ENCODE peak calls at places on chromosomes 3 and 15, in six cellular contexts. One of them, this sample, is unnamed.

GRCh38 chr3:11434017-11434526 is 161.9 kb downstream of the ATG7 start:
- DNase-seq in H9: no peak
- DNase-seq in IMR-90: peak; percentile 73
- DNase-seq in neuronal stem cell: no peak
- DNase-seq in mesenchymal stem cell: peak; percentile 67
- DNase-seq in H1: no peak
- DNase-seq in this sample: no peak

GRCh38 chr3:114496021-114496434 is 202.2 kb downstream of the TIGIT start:
- DNase-seq in H9: no peak
- DNase-seq in IMR-90: peak; percentile 72
- DNase-seq in neuronal stem cell: no peak
- DNase-seq in mesenchymal stem cell: peak; percentile 76
- DNase-seq in H1: no peak
- DNase-seq in this sample: no peak

GRCh38 chr15:98599911-98600685 is 48.2 kb upstream of the IGF1R start:
- DNase-seq in H9: no peak
- DNase-seq in IMR-90: peak; percentile 71
- DNase-seq in neuronal stem cell: no peak
- DNase-seq in mesenchymal stem cell: peak; percentile 58
- DNase-seq in H1: peak; percentile 52
- DNase-seq in this sample: peak; percentile 47

GRCh38 chr3:186105543-186105942 is 3.3 kb downstream of the ETV5 start:
- DNase-seq in H9: no peak
- DNase-seq in IMR-90: no peak
- DNase-seq in neuronal stem cell: no peak
- DNase-seq in mesenchymal stem cell: no peak
- DNase-seq in H1: no peak
- DNase-seq in this sample: no peak

GRCh38 chr3:159082514-159082913 is 280.7 kb downstream of the MFSD1 start:
- DNase-seq in H9: no peak
- DNase-seq in IMR-90: peak; percentile 2
- DNase-seq in neuronal stem cell: no peak
- DNase-seq in mesenchymal stem cell: peak; percentile 87
- DNase-seq in H1: no peak
- DNase-seq in this sample: no peak

GRCh38 chr3:188491276-188491687 is 337.3 kb downstream of the LPP start:
- DNase-seq in H9: no peak
- DNase-seq in IMR-90: peak; percentile 61
- DNase-seq in neuronal stem cell: no peak
- DNase-seq in mesenchymal stem cell: peak; percentile 81
- DNase-seq in H1: no peak
- DNase-seq in this sample: no peak

GRCh38 chr15:77418341-77419049 is 1.4 kb downstream of the PEAK1 start:
- DNase-seq in H9: no peak
- DNase-seq in IMR-90: peak; percentile 49
- DNase-seq in neuronal stem cell: no peak
- DNase-seq in mesenchymal stem cell: peak; percentile 48
- DNase-seq in H1: no peak
- DNase-seq in this sample: no peak

GRCh38 chr3:54691230-54691900 is 236.5 kb downstream of the LRTM1 start:
- DNase-seq in H9: no peak
- DNase-seq in IMR-90: peak; percentile 49
- DNase-seq in neuronal stem cell: no peak
- DNase-seq in mesenchymal stem cell: peak; percentile 75
- DNase-seq in H1: no peak
- DNase-seq in this sample: no peak

GRCh38 chr3:131386429-131386926 is 4.9 kb downstream of the NUDT16 start:
- DNase-seq in H9: no peak
- DNase-seq in IMR-90: no peak
- DNase-seq in neuronal stem cell: no peak
- DNase-seq in mesenchymal stem cell: peak; percentile 42
- DNase-seq in H1: no peak
- DNase-seq in this sample: peak; percentile 25

GRCh38 chr3:161252143-161252542 is 31.0 kb downstream of the NMD3 start:
- DNase-seq in H9: no peak
- DNase-seq in IMR-90: no peak
- DNase-seq in neuronal stem cell: no peak
- DNase-seq in mesenchymal stem cell: no peak
- DNase-seq in H1: no peak
- DNase-seq in this sample: no peak

GRCh38 chr3:87270908-87271727 is 5.3 kb downstream of the POU1F1 start:
- DNase-seq in H9: no peak
- DNase-seq in IMR-90: no peak
- DNase-seq in neuronal stem cell: no peak
- DNase-seq in mesenchymal stem cell: no peak
- DNase-seq in H1: no peak
- DNase-seq in this sample: no peak

GRCh38 chr15:69000091-69000490 is 14.4 kb upstream of the NOX5 start:
- DNase-seq in H9: no peak
- DNase-seq in IMR-90: no peak
- DNase-seq in neuronal stem cell: no peak
- DNase-seq in mesenchymal stem cell: no peak
- DNase-seq in H1: no peak
- DNase-seq in this sample: no peak

GRCh38 chr15:65400760-65401606 is 21.8 kb downstream of the IGDCC4 start:
- DNase-seq in H9: peak; percentile 94
- DNase-seq in IMR-90: peak; percentile 72
- DNase-seq in neuronal stem cell: peak; percentile 85
- DNase-seq in mesenchymal stem cell: peak; percentile 83
- DNase-seq in H1: peak; percentile 94
- DNase-seq in this sample: peak; percentile 96

GRCh38 chr3:171950373-171950772 is 89.0 kb upstream of the FNDC3B start:
- DNase-seq in H9: no peak
- DNase-seq in IMR-90: peak; percentile 56
- DNase-seq in neuronal stem cell: no peak
- DNase-seq in mesenchymal stem cell: peak; percentile 59
- DNase-seq in H1: no peak
- DNase-seq in this sample: peak; percentile 89

GRCh38 chr3:171951597-171951996 is 87.8 kb upstream of the FNDC3B start:
- DNase-seq in H9: no peak
- DNase-seq in IMR-90: no peak
- DNase-seq in neuronal stem cell: no peak
- DNase-seq in mesenchymal stem cell: no peak
- DNase-seq in H1: no peak
- DNase-seq in this sample: no peak

GRCh38 chr3:171953300-171954022 is 85.9 kb upstream of the FNDC3B start:
- DNase-seq in H9: no peak
- DNase-seq in IMR-90: no peak
- DNase-seq in neuronal stem cell: no peak
- DNase-seq in mesenchymal stem cell: peak; percentile 44
- DNase-seq in H1: no peak
- DNase-seq in this sample: no peak

GRCh38 chr3:171948674-171949073 is 90.7 kb upstream of the FNDC3B start:
- DNase-seq in H9: no peak
- DNase-seq in IMR-90: no peak
- DNase-seq in neuronal stem cell: no peak
- DNase-seq in mesenchymal stem cell: no peak
- DNase-seq in H1: no peak
- DNase-seq in this sample: no peak

GRCh38 chr3:171949559-171949958 is 89.8 kb upstream of the FNDC3B start:
- DNase-seq in H9: no peak
- DNase-seq in IMR-90: no peak
- DNase-seq in neuronal stem cell: no peak
- DNase-seq in mesenchymal stem cell: no peak
- DNase-seq in H1: no peak
- DNase-seq in this sample: no peak
- H2BK15ac ChIP-seq in H9: no peak overlapping the region
- H2BK15ac ChIP-seq in IMR-90: no peak overlapping the region
- H2BK15ac ChIP-seq in neuronal stem cell: no peak overlapping the region
- H2BK15ac ChIP-seq in mesenchymal stem cell: no peak overlapping the region
- H2BK15ac ChIP-seq in H1: no peak overlapping the region
- H2BK15ac ChIP-seq in this sample: no peak overlapping the region

DNA sequence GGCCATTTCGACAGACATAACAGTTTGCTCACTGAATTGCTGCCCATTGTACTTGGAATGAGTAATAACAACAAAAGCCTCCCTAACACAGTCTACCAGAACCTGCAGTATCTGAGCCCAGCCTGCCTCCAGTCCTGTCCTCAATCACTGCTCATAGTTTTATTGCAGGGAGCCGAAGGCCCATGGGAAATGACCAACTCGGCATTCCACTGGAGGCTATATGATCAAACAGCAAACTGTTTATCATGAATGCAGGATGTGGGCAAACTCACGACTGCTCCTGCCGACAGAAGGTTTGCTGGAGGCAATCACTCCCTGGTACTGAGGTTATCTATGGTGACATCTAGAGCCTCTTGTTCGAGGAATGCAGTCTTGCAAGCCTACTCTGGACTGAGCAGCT is 46.3 kb downstream of the LSM3 start:
- DNase-seq in H9: no peak
- DNase-seq in IMR-90: peak; percentile 51
- DNase-seq in neuronal stem cell: no peak
- DNase-seq in mesenchymal stem cell: peak; percentile 77
- DNase-seq in H1: no peak
- DNase-seq in this sample: peak; percentile 59
- H3K4ac ChIP-seq in H9: no peak overlapping the region
- H3K4ac ChIP-seq in IMR-90: peak overlapping the region; percentile 94
- H3K4ac ChIP-seq in neuronal stem cell: no peak overlapping the region
- H3K4ac ChIP-seq in mesenchymal stem cell: peak overlapping the region; percentile 75
- H3K4ac ChIP-seq in H1: no peak overlapping the region
- H3K4ac ChIP-seq in this sample: no peak overlapping the region

DNA sequence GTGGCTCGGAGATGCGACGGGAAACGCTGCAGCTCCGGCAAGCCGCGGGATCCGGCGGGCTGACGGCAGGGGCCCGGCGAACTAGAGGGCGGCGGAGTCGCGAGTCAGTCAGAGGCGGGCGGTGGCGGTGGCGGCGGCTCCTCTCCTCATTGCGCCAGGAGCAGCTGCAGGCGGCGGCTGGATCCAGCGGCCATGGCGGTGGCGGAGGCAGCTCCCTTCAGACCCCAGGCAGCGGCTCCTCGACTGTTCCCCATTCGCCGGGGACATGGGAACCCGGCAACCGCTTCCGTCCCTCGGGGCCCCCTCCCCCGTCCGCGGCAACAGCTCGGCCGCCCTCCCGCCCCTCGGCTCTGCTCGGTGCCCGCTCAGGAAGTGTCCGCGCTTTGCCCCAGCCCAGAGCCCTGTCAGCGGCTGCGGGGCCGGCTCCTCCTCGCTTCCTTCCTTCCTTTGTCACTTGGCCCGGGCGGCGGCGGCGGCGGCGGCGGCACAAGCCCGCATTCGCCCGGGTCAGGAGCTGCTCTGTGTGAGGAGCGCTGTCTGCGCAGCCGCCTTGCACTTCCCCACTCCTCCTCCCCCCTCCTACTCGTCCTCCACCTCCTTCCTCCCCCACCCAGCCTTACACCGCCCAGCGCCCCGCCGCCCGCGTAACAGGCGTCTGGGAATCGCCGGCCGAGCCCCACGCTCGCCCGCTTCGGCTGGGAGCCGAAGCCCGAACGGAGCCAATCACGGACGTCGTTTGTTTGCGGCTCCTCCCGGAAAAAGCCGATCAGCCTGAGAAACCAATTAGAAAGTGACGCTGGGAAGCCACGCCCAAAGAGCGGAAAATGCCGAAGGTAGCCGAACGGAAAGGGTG is at the start of gene GSK3B:
- DNase-seq in H9: peak; percentile 76
- DNase-seq in IMR-90: no peak
- DNase-seq in neuronal stem cell: peak; percentile 77
- DNase-seq in mesenchymal stem cell: no peak
- DNase-seq in H1: peak; percentile 98
- DNase-seq in this sample: no peak
- H3K18ac ChIP-seq in H9: peak within 1 kb of the TSS; percentile 98
- H3K18ac ChIP-seq in IMR-90: peak within 1 kb of the TSS; percentile 70
- H3K18ac ChIP-seq in neuronal stem cell: peak within 1 kb of the TSS; percentile 100
- H3K18ac ChIP-seq in mesenchymal stem cell: peak within 1 kb of the TSS; percentile 100
- H3K18ac ChIP-seq in H1: peak within 1 kb of the TSS; percentile 99
- H3K18ac ChIP-seq in this sample: peak within 1 kb of the TSS; percentile 98

GRCh38 chr3:66479532-66479947 is 21.3 kb downstream of the LRIG1 start:
- DNase-seq in H9: no peak
- DNase-seq in IMR-90: no peak
- DNase-seq in neuronal stem cell: no peak
- DNase-seq in mesenchymal stem cell: no peak
- DNase-seq in H1: no peak
- DNase-seq in this sample: no peak

GRCh38 chr3:66482005-66482404 is 18.8 kb downstream of the LRIG1 start:
- DNase-seq in H9: no peak
- DNase-seq in IMR-90: no peak
- DNase-seq in neuronal stem cell: no peak
- DNase-seq in mesenchymal stem cell: no peak
- DNase-seq in H1: no peak
- DNase-seq in this sample: no peak

GRCh38 chr3:66483006-66483928 is 17.6 kb downstream of the LRIG1 start:
- DNase-seq in H9: no peak
- DNase-seq in IMR-90: peak; percentile 73
- DNase-seq in neuronal stem cell: no peak
- DNase-seq in mesenchymal stem cell: peak; percentile 45
- DNase-seq in H1: no peak
- DNase-seq in this sample: no peak

GRCh38 chr3:66480666-66481065 is 20.2 kb downstream of the LRIG1 start:
- DNase-seq in H9: no peak
- DNase-seq in IMR-90: peak; percentile 41
- DNase-seq in neuronal stem cell: no peak
- DNase-seq in mesenchymal stem cell: peak; percentile 58
- DNase-seq in H1: no peak
- DNase-seq in this sample: no peak

DNA sequence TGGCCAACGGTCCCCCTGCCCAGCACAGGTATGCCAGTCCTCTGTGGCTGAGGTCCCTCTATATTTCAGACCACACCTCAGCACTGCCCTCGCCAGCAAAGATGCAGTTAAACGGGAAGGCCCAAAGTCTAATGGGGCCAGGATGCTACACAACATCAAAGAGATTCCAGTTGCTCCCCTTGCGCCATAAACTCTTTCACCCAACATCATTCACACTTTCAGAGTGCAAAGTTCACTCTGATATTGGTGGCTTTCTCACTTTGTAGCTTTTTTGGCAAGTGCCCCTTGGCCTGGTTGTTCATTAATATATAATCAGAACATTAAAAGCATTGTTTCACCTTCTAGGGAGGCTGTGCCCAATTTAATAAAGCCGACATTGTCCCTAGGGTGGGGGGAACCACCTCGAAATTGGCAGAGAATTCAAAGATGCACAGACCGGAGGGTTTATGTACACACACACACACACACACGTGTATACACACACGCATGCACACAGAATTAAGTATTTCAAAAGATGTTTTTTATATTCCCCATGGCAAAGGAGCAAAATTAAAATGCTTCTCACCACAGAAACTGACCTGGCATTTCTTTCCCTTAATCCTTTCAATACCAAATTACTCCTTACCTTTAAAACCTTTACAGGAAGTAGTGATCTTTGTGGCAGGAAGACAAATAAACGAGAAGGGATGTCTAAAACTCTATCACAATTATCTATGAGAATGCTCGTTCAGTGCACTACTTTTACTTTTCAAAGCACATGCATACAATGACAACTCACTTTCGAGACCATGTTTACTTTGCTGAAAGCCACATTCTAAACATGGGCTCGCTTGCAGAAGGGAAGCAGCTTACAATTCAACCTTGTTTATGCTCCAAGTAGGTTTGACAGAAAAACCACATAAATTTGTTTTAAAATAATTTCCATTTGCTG is 19.5 kb downstream of the LRIG1 start:
- DNase-seq in H9: no peak
- DNase-seq in IMR-90: peak; percentile 90
- DNase-seq in neuronal stem cell: no peak
- DNase-seq in mesenchymal stem cell: peak; percentile 84
- DNase-seq in H1: no peak
- DNase-seq in this sample: no peak
- H2BK15ac ChIP-seq in H9: no peak overlapping the region
- H2BK15ac ChIP-seq in IMR-90: peak overlapping the region; percentile 18
- H2BK15ac ChIP-seq in neuronal stem cell: no peak overlapping the region
- H2BK15ac ChIP-seq in mesenchymal stem cell: peak overlapping the region; percentile 73
- H2BK15ac ChIP-seq in H1: no peak overlapping the region
- H2BK15ac ChIP-seq in this sample: no peak overlapping the region

This sample was measured in mesendoderm.